ENCODE peak calls at places on chromosomes 11 and 22, in nine cellular contexts. K is KG1; R is NB4; B is tibial artery; A is sciatic nerve; D is activated CD4-positive, alpha-beta T cell treated with anti-CD3 and anti-CD28 coated beads, Interleukin-2, amount 50 U/mL, for 1 hour; J is NCI-H1417; M is mucosa of gallbladder; U is neural crest cell. X is an unnamed sample.
A peak's percentile ranks its signal among the peaks of the same experiment; 100 is the strongest.

GRCh38 chr11:107293677-107294344 is 163.8 kb downstream of the CWF19L2 start:
- DNase-seq in M (no peak), A (no peak), D (no peak), K (no peak), J (peak; percentile 71), U (no peak), R (no peak), B (no peak), X (no peak)

GRCh38 chr11:47253660-47254059 is 4.1 kb upstream of the NR1H3 start:
- DNase-seq in R (no peak), K (no peak), J (no peak), D (no peak), A (no peak), B (no peak), U (no peak), M (no peak), X (no peak)

GRCh38 chr11:102864724-102865123 is 10.1 kb downstream of the MMP12 start:
- DNase-seq in D (no peak), U (no peak), J (no peak), R (no peak), A (no peak), B (no peak), M (no peak), K (no peak), X (no peak)

GRCh38 chr11:1732421-1733008 is 17.9 kb downstream of the IFITM10 start:
- DNase-seq in U (no peak), M (no peak), A (peak; percentile 31), B (peak; percentile 56), J (no peak), D (no peak), R (no peak), K (no peak), X (no peak)

GRCh38 chr11:72712168-72712721 is 38.0 kb upstream of the PDE2A start:
- DNase-seq in D (no peak), K (no peak), A (peak; percentile 85), U (no peak), J (no peak), R (no peak), M (peak; percentile 69), B (peak; percentile 84), X (no peak)

GRCh38 chr11:109926941-109927340 is 166.3 kb upstream of the ZC3H12C start:
- DNase-seq in J (no peak), M (no peak), U (no peak), K (no peak), D (no peak), A (no peak), B (no peak), R (no peak), X (no peak)

GRCh38 chr11:62402226-62402625 is 16.6 kb upstream of the SCGB1A1 start:
- DNase-seq in J (no peak), R (no peak), A (peak; percentile 81), K (no peak), M (peak; percentile 57), U (no peak), B (peak; percentile 93), D (peak; percentile 40), X (no peak)

GRCh38 chr11:114172871-114173444 is 113.4 kb downstream of the ZBTB16 start:
- DNase-seq in J (peak; percentile 69), B (peak; percentile 71), U (no peak), R (no peak), K (no peak), M (no peak), D (no peak), A (no peak), X (no peak)

GRCh38 chr11:3959015-3959917 is 103.8 kb downstream of the STIM1 start:
- DNase-seq in U (no peak), B (no peak), D (no peak), J (no peak), K (no peak), A (no peak), R (peak; percentile 71), M (no peak), X (no peak)

GRCh38 chr11:19345848-19346681 is 105.3 kb upstream of the E2F8 start:
- DNase-seq in B (no peak), K (no peak), R (peak; percentile 65), D (no peak), A (no peak), M (no peak), U (peak; percentile 46), J (peak; percentile 68), X (peak; percentile 61)

GRCh38 chr11:108591893-108592292 is 1.7 kb downstream of the EXPH5 start:
- DNase-seq in A (no peak), M (no peak), U (no peak), D (no peak), J (no peak), B (no peak), R (no peak), K (no peak), X (no peak)

GRCh38 chr11:17519031-17519430 is 25.2 kb downstream of the USH1C start:
- DNase-seq in A (no peak), B (no peak), R (no peak), K (no peak), M (no peak), U (no peak), D (no peak), J (no peak), X (no peak)

GRCh38 chr11:69444381-69445130 is 36.9 kb upstream of the LINC01488 start:
- DNase-seq in U (peak; percentile 53), R (peak; percentile 99), B (peak; percentile 85), K (no peak), M (peak; percentile 63), D (no peak), J (no peak), A (peak; percentile 84), X (no peak)

GRCh38 chr22:37403267-37403960 is 23.9 kb downstream of the ELFN2 start:
- DNase-seq in B (no peak), D (no peak), K (no peak), J (no peak), U (no peak), A (no peak), R (no peak), M (no peak), X (no peak)

GRCh38 chr22:41906822-41907221 is 8.1 kb downstream of the SHISA8 start:
- DNase-seq in J (no peak), U (no peak), B (no peak), D (no peak), R (no peak), K (no peak), M (no peak), A (no peak), X (no peak)

GRCh38 chr11:123833095-123833494 is 26.9 kb upstream of the OR6M1 start:
- DNase-seq in K (no peak), R (no peak), M (no peak), J (no peak), B (no peak), U (no peak), D (no peak), A (no peak), X (no peak)

GRCh38 chr11:133531971-133532651 is at the start of gene OPCML:
- DNase-seq in B (no peak), J (no peak), R (no peak), A (no peak), M (no peak), U (no peak), D (no peak), K (no peak), X (no peak)

GRCh38 chr22:26485991-26486390 is 2.3 kb downstream of the SRRD start:
- DNase-seq in B (no peak), J (no peak), K (no peak), M (no peak), R (no peak), D (no peak), U (no peak), A (no peak), X (no peak)